ENCODE peak calls at places on chromosome 21, in eight cellular contexts. B is stimulated activated CD4-positive, alpha-beta T cell treated with anti-CD3 and anti-CD28 coated beads, Interleukin-4, amount 100 ng/mL, for 48 hours; V is GM12891; G is mucosa of gallbladder; D is neural crest cell; K is NCI-H1092; T is GM23248; X is putamen. J is an unnamed sample.

GRCh38 chr21:16124397-16125130 is 394.8 kb downstream of the USP25 start:
- DNase-seq in T (peak), G (no peak), B (no peak), X (no peak), V (no peak), D (no peak), K (no peak), J (no peak)

GRCh38 chr21:28938726-28939125 is 54.0 kb downstream of the LTN1 start:
- DNase-seq in K (no peak), B (no peak), X (no peak), G (no peak), V (no peak), D (no peak), T (no peak), J (no peak)

GRCh38 chr21:46093668-46094400 is 4.1 kb upstream of the COL6A2 start:
- DNase-seq in B (no peak), V (no peak), X (no peak), T (no peak), K (no peak), G (peak), D (no peak), J (no peak)

GRCh38 chr21:31218830-31219608 is 125.0 kb downstream of the TIAM1 start:
- DNase-seq in K (no peak), T (peak), D (no peak), B (no peak), G (no peak), X (peak), V (no peak), J (peak)

GRCh38 chr21:29504751-29505321 is 206.1 kb downstream of the BACH1 start:
- DNase-seq in T (peak), X (no peak), G (no peak), K (no peak), D (no peak), B (no peak), V (no peak), J (no peak)

GRCh38 chr21:36431252-36431651 is 46.1 kb downstream of the CHAF1B start:
- DNase-seq in K (no peak), X (no peak), T (no peak), B (no peak), G (no peak), V (no peak), D (no peak), J (no peak)

GRCh38 chr21:45929477-45929876 is 52.1 kb upstream of the COL6A1 start:
- DNase-seq in V (no peak), X (no peak), B (no peak), D (no peak), T (no peak), G (no peak), K (no peak), J (no peak)

GRCh38 chr21:44695641-44696040 is 1.3 kb upstream of the KRTAP10-12 start:
- DNase-seq in X (no peak), B (no peak), G (peak), D (no peak), V (no peak), T (no peak), K (no peak), J (no peak)

GRCh38 chr21:44658511-44658910 is 779 bp downstream of the KRTAP12-3 start:
- DNase-seq in B (no peak), D (no peak), K (no peak), X (no peak), G (no peak), V (no peak), T (no peak), J (no peak)